ENCODE peak calls at places on chromosomes 2 and 18, in seven cellular contexts. R, F, Z, X, C, W and E are unnamed samples.

GRCh38 chr2:11866358-11867335 is 120.2 kb downstream of the LPIN1 start:
- DNase-seq in R (no peak), F (no peak), Z (no peak), X (no peak), C (no peak), W (no peak), E (no peak)

GRCh38 chr2:55888941-55889340 is 34.6 kb downstream of the EFEMP1 start:
- DNase-seq in R (peak), F (no peak), Z (peak), X (no peak), C (no peak), W (no peak), E (no peak)

GRCh38 chr18:75418293-75418692 is 9.2 kb downstream of the SMIM21 start:
- DNase-seq in R (no peak), F (no peak), Z (no peak), X (no peak), C (no peak), W (no peak), E (no peak)

GRCh38 chr2:142140434-142140845 is 9.6 kb upstream of the LRP1B start:
- DNase-seq in R (no peak), F (no peak), Z (peak), X (no peak), C (no peak), W (no peak), E (no peak)

GRCh38 chr18:45686892-45687611 is 36.9 kb upstream of the SLC14A1 start:
- DNase-seq in R (no peak), F (no peak), Z (no peak), X (no peak), C (peak), W (no peak), E (peak)

GRCh38 chr2:30373881-30374302 is 73.2 kb upstream of the LCLAT1 start:
- DNase-seq in R (no peak), F (no peak), Z (peak), X (peak), C (no peak), W (no peak), E (no peak)

GRCh38 chr2:110790907-110791306 is 58.5 kb downstream of the ACOXL start:
- DNase-seq in R (no peak), F (no peak), Z (no peak), X (no peak), C (no peak), W (no peak), E (no peak)

GRCh38 chr2:73870084-73870483 is 22.7 kb upstream of the ACTG2 start:
- DNase-seq in R (peak), F (no peak), Z (peak), X (peak), C (no peak), W (no peak), E (no peak)

GRCh38 chr2:86675611-86676015 is 44.5 kb upstream of the RMND5A start:
- DNase-seq in R (no peak), F (no peak), Z (no peak), X (no peak), C (no peak), W (no peak), E (no peak)

GRCh38 chr2:26299488-26300092 is 46.4 kb upstream of the SELENOI start:
- DNase-seq in R (no peak), F (no peak), Z (peak), X (no peak), C (no peak), W (no peak), E (no peak)

GRCh38 chr2:199819746-199820145 is 31.2 kb downstream of the FTCDNL1 start:
- DNase-seq in R (no peak), F (no peak), Z (no peak), X (no peak), C (no peak), W (no peak), E (no peak)

GRCh38 chr2:51084750-51085149 is 52.8 kb upstream of the NRXN1 start:
- DNase-seq in R (no peak), F (no peak), Z (no peak), X (no peak), C (no peak), W (no peak), E (no peak)

GRCh38 chr2:8203354-8203753 is 478.5 kb upstream of the ID2 start:
- DNase-seq in R (peak), F (no peak), Z (no peak), X (no peak), C (no peak), W (no peak), E (no peak)

GRCh38 chr2:5938566-5938896 is 246.3 kb downstream of the SOX11 start:
- DNase-seq in R (no peak), F (no peak), Z (no peak), X (no peak), C (no peak), W (no peak), E (no peak)

GRCh38 chr2:106094101-106094860 is 99.8 kb downstream of the UXS1 start:
- DNase-seq in R (no peak), F (no peak), Z (no peak), X (no peak), C (peak), W (no peak), E (peak)

GRCh38 chr2:28692411-28692810 is 59.2 kb upstream of the PPP1CB start:
- DNase-seq in R (no peak), F (no peak), Z (no peak), X (no peak), C (no peak), W (no peak), E (no peak)

GRCh38 chr2:236010920-236011685 is 157.1 kb downstream of the GBX2 start:
- DNase-seq in R (no peak), F (no peak), Z (no peak), X (no peak), C (no peak), W (no peak), E (no peak)

GRCh38 chr2:193584522-193584938 is 1389.8 kb upstream of the TMEFF2 start:
- DNase-seq in R (no peak), F (peak), Z (peak), X (no peak), C (no peak), W (no peak), E (no peak)

GRCh38 chr18:44681611-44682010 is 923 bp downstream of the SETBP1 start:
- DNase-seq in R (no peak), F (no peak), Z (no peak), X (no peak), C (no peak), W (no peak), E (no peak)

GRCh38 chr18:46712406-46712805 is 44.4 kb downstream of the ST8SIA5 start:
- DNase-seq in R (no peak), F (no peak), Z (peak), X (no peak), C (no peak), W (no peak), E (no peak)

GRCh38 chr2:38446972-38447561 is 70.0 kb upstream of the ATL2 start:
- DNase-seq in R (no peak), F (no peak), Z (no peak), X (no peak), C (no peak), W (no peak), E (no peak)

GRCh38 chr18:58195278-58195721 is 151.3 kb downstream of the NEDD4L start:
- DNase-seq in R (no peak), F (no peak), Z (no peak), X (no peak), C (peak), W (peak), E (peak)